ENCODE peak calls at places on chromosome 7, in nine cellular contexts. U, Z, F, N, Q, V, T, R and L are unnamed samples.

GRCh38 chr7:12244129-12244528 is 33.0 kb downstream of the TMEM106B start:
- DNase-seq in U (peak; percentile 13), Z (no peak), F (no peak), N (peak; percentile 59), Q (no peak), V (no peak), T (no peak), R (peak; percentile 44), L (peak; percentile 55)

GRCh38 chr7:2962860-2963259 is 80.8 kb downstream of the CARD11 start:
- DNase-seq in U (no peak), Z (no peak), F (no peak), N (no peak), Q (no peak), V (no peak), T (no peak), R (no peak), L (no peak)

GRCh38 chr7:18192228-18192627 is 164.6 kb upstream of the PRPS1L1 start:
- DNase-seq in U (no peak), Z (no peak), F (no peak), N (no peak), Q (no peak), V (no peak), T (no peak), R (no peak), L (no peak)

GRCh38 chr7:149070372-149071140 is 20.0 kb downstream of the ZNF786 start:
- DNase-seq in U (no peak), Z (peak; percentile 56), F (no peak), N (no peak), Q (no peak), V (no peak), T (no peak), R (no peak), L (no peak)

GRCh38 chr7:44867073-44867990 is 18.0 kb downstream of the PURB start:
- DNase-seq in U (peak; percentile 95), Z (no peak), F (no peak), N (peak; percentile 77), Q (peak; percentile 52), V (no peak), T (no peak), R (no peak), L (no peak)

GRCh38 chr7:94423865-94424264 is 29.2 kb downstream of the COL1A2 start:
- DNase-seq in U (no peak), Z (no peak), F (no peak), N (peak; percentile 49), Q (no peak), V (no peak), T (no peak), R (no peak), L (no peak)

GRCh38 chr7:55177068-55177530 is 158.3 kb downstream of the EGFR start:
- DNase-seq in U (no peak), Z (no peak), F (no peak), N (no peak), Q (no peak), V (no peak), T (peak; percentile 26), R (no peak), L (no peak)

GRCh38 chr7:84237533-84238173 is 43.1 kb upstream of the SEMA3A start:
- DNase-seq in U (peak; percentile 84), Z (no peak), F (no peak), N (peak; percentile 97), Q (no peak), V (no peak), T (no peak), R (no peak), L (no peak)

GRCh38 chr7:120273476-120273975 is 551 bp downstream of the KCND2 start:
- DNase-seq in U (no peak), Z (no peak), F (peak; percentile 12), N (peak; percentile 5), Q (no peak), V (peak; percentile 63), T (peak; percentile 57), R (no peak), L (peak; percentile 77)

GRCh38 chr7:106045592-106045991 is 66.5 kb downstream of the SYPL1 start:
- DNase-seq in U (no peak), Z (no peak), F (no peak), N (peak; percentile 62), Q (no peak), V (no peak), T (no peak), R (no peak), L (no peak)

GRCh38 chr7:132485136-132485535 is 91.1 kb downstream of the PLXNA4 start:
- DNase-seq in U (no peak), Z (no peak), F (no peak), N (no peak), Q (no peak), V (no peak), T (no peak), R (no peak), L (no peak)

GRCh38 chr7:4302203-4302905 is 379.7 kb upstream of the FOXK1 start:
- DNase-seq in U (no peak), Z (peak; percentile 34), F (no peak), N (no peak), Q (no peak), V (no peak), T (no peak), R (no peak), L (no peak)

GRCh38 chr7:43844257-43844656 is 25.1 kb downstream of the MRPS24 start:
- DNase-seq in U (no peak), Z (no peak), F (no peak), N (peak; percentile 56), Q (no peak), V (no peak), T (no peak), R (no peak), L (no peak)

GRCh38 chr7:98229441-98229840 is 18.2 kb downstream of the BHLHA15 start:
- DNase-seq in U (no peak), Z (no peak), F (no peak), N (no peak), Q (no peak), V (no peak), T (no peak), R (no peak), L (peak; percentile 80)

GRCh38 chr7:40836218-40836617 is 701.4 kb downstream of the SUGCT start:
- DNase-seq in U (no peak), Z (no peak), F (no peak), N (peak; percentile 51), Q (no peak), V (no peak), T (no peak), R (no peak), L (no peak)

GRCh38 chr7:5773661-5774086 is 7.8 kb downstream of the RNF216 start:
- DNase-seq in U (peak; percentile 90), Z (no peak), F (no peak), N (peak; percentile 83), Q (peak; percentile 18), V (peak; percentile 20), T (no peak), R (no peak), L (no peak)

GRCh38 chr7:46945328-46945727 is 636.6 kb downstream of the TNS3 start:
- DNase-seq in U (no peak), Z (no peak), F (no peak), N (no peak), Q (no peak), V (no peak), T (no peak), R (no peak), L (no peak)

DNA sequence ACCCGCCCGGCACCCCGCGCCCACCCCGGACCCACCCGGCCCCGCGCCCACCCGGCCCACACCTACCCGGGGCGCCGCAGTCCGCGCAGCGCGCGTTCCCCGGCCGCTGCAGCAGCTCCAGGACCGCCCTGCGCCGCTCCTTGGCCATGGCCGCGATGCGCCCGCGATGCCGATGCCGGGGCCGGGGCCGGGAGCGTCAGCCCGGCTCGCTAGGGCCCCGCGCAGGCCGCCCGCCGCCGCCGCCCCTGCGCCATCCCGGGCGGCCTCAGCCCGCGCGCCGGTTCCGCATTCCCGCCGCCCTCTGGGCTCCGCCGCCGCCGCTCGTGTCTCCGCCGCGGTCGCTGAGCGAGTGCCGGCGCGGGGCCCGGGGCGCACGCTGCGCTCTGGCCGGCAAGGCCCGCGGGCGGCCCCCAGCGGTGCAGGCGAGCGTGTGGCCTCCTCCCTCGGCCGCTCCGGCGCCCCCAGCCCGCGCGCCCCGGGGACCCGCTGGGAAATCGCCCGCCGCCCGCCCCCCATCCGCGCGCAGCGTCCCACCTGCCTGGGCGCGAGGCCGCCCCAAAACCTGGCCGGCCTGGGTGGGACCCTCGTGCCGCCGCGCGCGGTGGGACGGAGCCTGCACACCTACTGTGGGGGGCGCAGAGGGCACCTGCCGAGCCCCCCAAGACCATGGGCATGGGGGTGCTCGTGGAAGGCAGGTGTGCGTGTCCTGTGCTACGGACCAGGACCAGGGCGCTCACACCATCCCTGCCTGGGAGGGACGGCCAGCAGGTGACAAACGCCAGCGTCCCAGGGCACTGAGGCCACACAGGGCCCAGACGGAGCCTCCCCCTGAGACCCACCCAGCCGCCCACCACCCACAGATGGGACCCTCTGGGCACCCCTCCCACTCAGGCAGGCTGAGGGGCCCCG is at the start of gene ADAP1:
- DNase-seq in U (no peak), Z (peak; percentile 92), F (peak; percentile 44), N (peak; percentile 62), Q (peak; percentile 62), V (no peak), T (peak; percentile 54), R (peak; percentile 66), L (peak; percentile 47)
- H3K4me3 ChIP-seq in U (peak within 1 kb of the TSS; percentile 9), Z (peak within 1 kb of the TSS; percentile 51), F (peak within 1 kb of the TSS; percentile 67), N (peak within 1 kb of the TSS; percentile 74), Q (no peak within 1 kb of the TSS), V (peak within 1 kb of the TSS; percentile 35), T (peak within 1 kb of the TSS; percentile 98), R (peak within 1 kb of the TSS; percentile 70), L (peak within 1 kb of the TSS; percentile 43)

DNA sequence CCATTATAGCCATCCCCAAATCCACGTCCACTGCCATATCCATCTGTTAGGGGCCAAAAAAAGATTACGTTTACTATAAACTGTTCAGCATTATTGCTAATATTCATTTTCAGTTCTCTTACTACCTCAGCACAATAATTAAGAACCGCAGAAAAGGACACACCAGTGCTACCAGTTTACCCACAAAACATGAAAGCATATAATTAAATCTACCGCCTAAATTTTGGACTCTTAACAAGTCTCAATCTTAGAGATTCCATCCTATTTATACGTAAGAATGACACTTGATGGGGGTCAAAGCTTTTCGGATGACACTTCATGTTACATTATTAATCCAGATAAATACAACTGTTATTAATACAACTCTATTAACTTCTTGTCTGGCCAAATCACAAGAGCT is 4.7 kb downstream of the HNRNPA2B1 start:
- DNase-seq in U (no peak), Z (no peak), F (no peak), N (no peak), Q (no peak), V (no peak), T (no peak), R (no peak), L (no peak)
- TF ChIP-seq CTCF in U (no peak), Z (no peak), F (no peak), N (no peak), Q (no peak), V (no peak), T (no peak), R (no peak), L (no peak)

DNA sequence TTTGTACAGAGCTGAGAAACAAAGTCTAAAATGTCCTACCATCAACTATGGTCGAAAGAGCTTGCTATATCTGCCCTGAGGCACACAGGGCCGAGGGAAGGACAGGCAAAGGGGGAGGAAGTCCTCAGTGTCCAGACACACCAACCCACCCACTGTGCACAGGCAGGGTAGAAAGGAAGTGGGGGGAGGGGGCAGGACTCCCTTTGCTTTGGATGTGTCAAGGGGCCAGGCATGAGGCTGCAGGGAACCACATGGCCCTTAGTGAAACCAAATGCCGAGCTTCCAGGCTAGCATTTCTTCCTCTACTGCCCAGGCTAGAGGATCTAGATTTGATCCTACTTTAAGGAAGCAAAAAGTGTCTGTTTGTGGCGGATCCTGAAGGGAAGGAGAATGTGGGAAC is 28.6 kb downstream of the KCNH2 start:
- DNase-seq in U (no peak), Z (peak; percentile 40), F (peak; percentile 7), N (no peak), Q (no peak), V (no peak), T (peak; percentile 18), R (no peak), L (peak; percentile 2)
- H3K4me3 ChIP-seq in U (no peak overlapping the region), Z (no peak overlapping the region), F (no peak overlapping the region), N (no peak overlapping the region), Q (no peak overlapping the region), V (no peak overlapping the region), T (no peak overlapping the region), R (no peak overlapping the region), L (no peak overlapping the region)

GRCh38 chr7:113113912-113114311 is 4.4 kb downstream of the SMIM30 start:
- DNase-seq in U (no peak), Z (no peak), F (no peak), N (no peak), Q (no peak), V (no peak), T (no peak), R (no peak), L (no peak)
- TF ChIP-seq CTCF in U (peak; percentile 39), Z (no peak), F (peak; percentile 34), N (peak; percentile 16), Q (peak; percentile 51), V (no peak), T (no peak), R (no peak), L (no peak)